ENCODE peak calls at places on chromosomes 12 and 14, in six cellular contexts. P, H, Y, E, F and Q are unnamed samples. For H3K4me1, the result is how much of the 10 kb centered on the place peaks cover.

GRCh38 chr12:95809000-95809680 is 18.6 kb upstream of the NTN4 start:
- DNase-seq in F (no peak), H (no peak), Y (no peak), P (no peak), E (no peak), Q (no peak)

GRCh38 chr12:25833657-25834056 is 124.8 kb upstream of the RASSF8 start:
- DNase-seq in P (no peak), E (no peak), F (no peak), H (no peak), Y (no peak), Q (no peak)

GRCh38 chr14:99427632-99428315 is 52.9 kb downstream of the SETD3 start:
- DNase-seq in P (no peak), F (peak), E (no peak), H (no peak), Y (no peak), Q (no peak)

GRCh38 chr14:52876311-52876710 is 74.5 kb downstream of the FERMT2 start:
- DNase-seq in Y (no peak), E (no peak), F (peak), H (no peak), P (no peak), Q (no peak)

GRCh38 chr12:101931498-101932326 is 54.3 kb downstream of the DRAM1 start:
- DNase-seq in Y (no peak), P (no peak), F (no peak), H (no peak), E (no peak), Q (no peak)

GRCh38 chr12:107748472-107748871 is 12.5 kb downstream of the PRDM4 start:
- DNase-seq in H (no peak), E (no peak), P (no peak), F (no peak), Y (no peak), Q (no peak)

GRCh38 chr12:22935501-22935900 is 310.5 kb downstream of the ETNK1 start:
- DNase-seq in Y (no peak), P (no peak), H (no peak), E (no peak), F (no peak), Q (no peak)

GRCh38 chr12:103793046-103793445 is 48.0 kb downstream of the NT5DC3 start:
- DNase-seq in P (no peak), F (no peak), H (no peak), Y (no peak), E (no peak), Q (no peak)

GRCh38 chr14:65599375-65599774 is 186.8 kb downstream of the FUT8 start:
- DNase-seq in F (no peak), P (no peak), Y (no peak), E (no peak), H (no peak), Q (no peak)

GRCh38 chr14:42110167-42110566 is 503.5 kb downstream of the LRFN5 start:
- DNase-seq in E (no peak), F (peak), H (no peak), P (no peak), Y (peak), Q (no peak)

GRCh38 chr12:18206198-18206597 is 55.1 kb upstream of the PIK3C2G start:
- DNase-seq in H (no peak), E (no peak), F (no peak), P (no peak), Y (no peak), Q (no peak)

GRCh38 chr12:32309811-32310755 is 89.3 kb upstream of the FGD4 start:
- DNase-seq in E (no peak), P (no peak), H (no peak), Y (no peak), F (no peak), Q (no peak)

GRCh38 chr14:73026243-73026844 is 562 bp downstream of the ZFYVE1 start:
- DNase-seq in P (no peak), E (no peak), H (no peak), F (no peak), Y (no peak), Q (peak)

GRCh38 chr14:54709867-54710266 is 142.9 kb downstream of the SAMD4A start:
- DNase-seq in F (no peak), H (no peak), P (no peak), Y (no peak), E (no peak), Q (no peak)

GRCh38 chr12:12686925-12687324 is 9.1 kb downstream of the GPR19 start:
- DNase-seq in Y (no peak), F (no peak), E (no peak), H (no peak), P (no peak), Q (no peak)

GRCh38 chr12:31518680-31519227 is 72.2 kb downstream of the DENND5B start:
- DNase-seq in F (peak), Y (peak), E (no peak), H (peak), P (no peak), Q (peak)

DNA sequence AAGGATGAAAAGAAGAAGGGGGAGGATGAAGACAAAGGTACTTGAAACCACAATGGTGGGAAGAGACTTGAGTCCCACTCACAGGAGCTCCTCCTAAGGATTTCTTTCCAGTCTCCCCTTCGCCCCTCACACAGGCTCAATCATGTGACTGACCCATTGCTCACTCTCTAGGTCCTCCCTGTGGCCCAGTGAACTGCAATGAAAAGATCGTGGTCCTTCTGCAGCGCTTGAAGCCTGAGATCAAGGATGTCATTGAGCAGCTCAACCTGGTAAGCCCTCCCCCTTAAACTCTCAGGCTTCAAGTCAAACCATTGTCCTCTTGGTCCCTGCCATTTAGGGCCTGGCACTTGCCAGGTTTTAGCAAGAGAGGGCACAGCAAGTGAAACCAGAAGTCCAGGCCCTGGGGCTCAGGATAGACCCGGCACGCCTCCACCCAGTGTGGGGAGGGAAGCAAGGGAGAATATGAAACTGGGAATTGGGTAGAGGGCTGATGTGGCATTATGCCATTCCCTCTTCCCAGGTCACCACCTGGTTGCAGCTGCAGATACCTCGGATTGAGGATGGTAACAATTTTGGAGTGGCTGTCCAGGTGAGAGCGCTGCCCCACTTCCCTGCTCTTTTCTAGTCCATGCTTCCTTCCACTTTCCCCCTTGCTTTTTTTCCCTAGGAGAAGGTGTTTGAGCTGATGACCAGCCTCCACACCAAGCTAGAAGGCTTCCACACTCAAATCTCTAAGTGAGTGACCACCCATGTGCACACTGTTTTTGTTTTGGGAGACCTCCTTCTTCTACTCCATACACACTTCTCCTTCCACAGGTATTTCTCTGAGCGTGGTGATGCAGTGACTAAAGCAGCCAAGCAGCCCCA is 1.8 kb downstream of the PSME1 start:
- DNase-seq in P (no peak), E (no peak), H (no peak), Y (no peak), F (no peak), Q (no peak)
- H3K27ac ChIP-seq in P (peak), E (no peak), H (no peak), Y (no peak), F (no peak), Q (peak)

DNA sequence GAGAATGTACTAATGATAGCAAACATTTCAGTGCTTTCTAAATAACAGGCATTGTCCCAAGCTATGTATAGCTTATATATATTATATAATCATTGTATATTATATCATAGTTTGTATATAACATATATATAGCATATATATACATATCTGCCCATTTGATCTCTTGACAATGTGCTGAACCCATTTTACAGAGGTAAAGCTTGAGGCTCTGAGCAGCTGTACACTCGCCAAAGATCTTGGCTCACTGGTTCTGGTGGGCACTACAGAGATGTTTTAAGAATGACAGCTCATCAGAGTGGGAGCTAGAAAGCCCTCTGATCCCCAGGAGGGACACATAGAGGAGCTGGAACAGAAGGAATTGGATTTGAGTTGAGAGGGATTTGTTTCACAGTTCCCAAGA is 68.2 kb upstream of the ACTN1 start:
- DNase-seq in H (no peak), Y (no peak), P (no peak), E (no peak), F (no peak), Q (no peak)
- H3K4me1 ChIP-seq in H (under half), Y (under half), P (half or more), E (under half), F (under half), Q (half or more)

DNA sequence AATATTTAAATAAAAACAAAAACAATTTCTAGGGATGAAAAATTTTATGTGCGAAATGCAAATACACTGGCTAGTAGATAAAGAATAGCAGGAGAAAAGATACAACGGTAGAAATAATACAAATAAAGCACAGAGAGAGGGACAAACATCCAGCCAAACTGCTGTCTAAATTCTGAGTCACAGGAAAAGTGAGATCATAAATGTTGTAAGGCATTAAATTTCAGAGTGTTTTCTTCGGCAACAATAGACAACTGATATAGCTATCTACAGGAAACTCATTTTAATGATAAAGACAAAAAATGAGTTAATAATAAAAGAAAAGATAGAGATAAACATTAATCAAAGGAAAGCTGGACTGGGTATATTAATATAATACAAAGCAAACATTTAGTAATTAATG is 122.2 kb downstream of the NTS start:
- DNase-seq in P (no peak), E (no peak), H (no peak), Y (no peak), F (no peak), Q (no peak)
- H3K27ac ChIP-seq in P (no peak), E (no peak), H (no peak), Y (no peak), F (no peak), Q (no peak)

GRCh38 chr12:70255311-70255710 is 12.1 kb downstream of the CNOT2 start:
- DNase-seq in P (no peak), E (no peak), F (no peak), Y (no peak), H (no peak), Q (no peak)
- H3K4me1 ChIP-seq in P (half or more), E (under half), F (under half), Y (under half), H (under half), Q (under half)

DNA sequence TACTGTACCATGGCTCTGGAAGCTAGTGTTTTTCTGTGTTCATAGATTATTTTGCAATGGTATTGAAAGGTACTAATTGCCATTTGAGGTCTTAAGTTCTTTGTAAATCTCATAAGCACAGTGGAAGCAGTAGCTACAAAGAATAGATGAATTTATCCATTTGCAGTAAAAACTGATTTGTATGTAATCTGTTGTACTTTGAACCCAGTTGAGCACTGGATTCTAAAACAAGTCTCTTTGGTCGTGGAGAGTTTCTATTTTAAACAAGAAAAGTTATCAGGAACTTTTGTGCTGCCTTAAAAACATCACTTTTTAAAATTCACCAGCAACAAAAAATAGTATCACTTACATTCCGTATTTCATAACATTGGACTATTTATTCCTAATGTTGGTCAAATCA is 4.1 kb downstream of the RAP1B start:
- DNase-seq in F (no peak), P (no peak), H (no peak), E (no peak), Y (no peak), Q (no peak)
- H3K27ac ChIP-seq in F (no peak), P (peak), H (no peak), E (no peak), Y (peak), Q (peak)